ENCODE peak calls at places on chromosomes 7 and 10, in nine cellular contexts. U is heart right ventricle; J is CD4-positive, alpha-beta T cell; H is NB4; O is AG10803; X is H9; F is fibroblast of lung; M is RWPE1; P is endothelial cell of umbilical vein. R is an unnamed sample.

GRCh38 chr10:35040761-35041501 is 49.2 kb downstream of the CUL2 start:
- DNase-seq in U (no peak), J (no peak), H (no peak), O (peak), X (peak), F (peak), M (peak), P (peak), R (peak)

GRCh38 chr10:124092270-124093075 is 925 bp downstream of the CHST15 start:
- DNase-seq in U (peak), J (no peak), H (no peak), O (no peak), X (peak), F (peak), M (peak), P (peak), R (peak)

GRCh38 chr7:141706394-141707064 is 1.6 kb upstream of the WEE2 start:
- DNase-seq in U (no peak), J (no peak), H (no peak), O (no peak), X (no peak), F (no peak), M (no peak), P (no peak), R (no peak)

GRCh38 chr7:46321556-46322205 is 400.6 kb upstream of the IGFBP3 start:
- DNase-seq in U (no peak), J (no peak), H (no peak), O (no peak), X (no peak), F (peak), M (no peak), P (peak), R (peak)

GRCh38 chr10:1715821-1716220 is 21.5 kb downstream of the ADARB2 start:
- DNase-seq in U (no peak), J (no peak), H (peak), O (no peak), X (peak), F (no peak), M (peak), P (no peak), R (peak)

GRCh38 chr7:117704098-117704497 is 169.1 kb downstream of the CTTNBP2 start:
- DNase-seq in U (no peak), J (no peak), H (no peak), O (no peak), X (no peak), F (no peak), M (no peak), P (no peak), R (peak)

GRCh38 chr10:12833451-12833850 is 168.1 kb downstream of the CCDC3 start:
- DNase-seq in U (no peak), J (no peak), H (no peak), O (no peak), X (no peak), F (no peak), M (peak), P (no peak), R (no peak)

GRCh38 chr10:13839430-13839986 is 252.7 kb downstream of the PRPF18 start:
- DNase-seq in U (peak), J (no peak), H (no peak), O (peak), X (no peak), F (peak), M (peak), P (peak), R (peak)

GRCh38 chr10:142371-142770 is 7.1 kb downstream of the ZMYND11 start:
- DNase-seq in U (no peak), J (no peak), H (no peak), O (no peak), X (no peak), F (no peak), M (peak), P (no peak), R (peak)

GRCh38 chr7:66013938-66014337 is 31.9 kb upstream of the GUSB start:
- DNase-seq in U (peak), J (no peak), H (peak), O (peak), X (peak), F (peak), M (peak), P (peak), R (peak)

GRCh38 chr10:84424731-84425165 is 96.4 kb downstream of the CCSER2 start:
- DNase-seq in U (peak), J (no peak), H (peak), O (peak), X (no peak), F (peak), M (peak), P (peak), R (peak)

GRCh38 chr7:11579141-11579540 is 252.9 kb downstream of the THSD7A start:
- DNase-seq in U (no peak), J (no peak), H (peak), O (no peak), X (no peak), F (no peak), M (no peak), P (no peak), R (no peak)

GRCh38 chr10:125783957-125784356 is 8.3 kb upstream of the MMP21 start:
- DNase-seq in U (no peak), J (no peak), H (no peak), O (no peak), X (no peak), F (no peak), M (no peak), P (no peak), R (no peak)

GRCh38 chr10:2890093-2890492 is 177.3 kb upstream of the PFKP start:
- DNase-seq in U (no peak), J (no peak), H (no peak), O (no peak), X (no peak), F (no peak), M (no peak), P (no peak), R (no peak)

GRCh38 chr7:94657771-94658693 is 2.1 kb upstream of the SGCE start:
- DNase-seq in U (peak), J (peak), H (peak), O (peak), X (peak), F (peak), M (peak), P (peak), R (peak)

GRCh38 chr7:104848386-104848990 is 165.5 kb upstream of the KMT2E start:
- DNase-seq in U (no peak), J (peak), H (peak), O (peak), X (peak), F (peak), M (peak), P (peak), R (peak)

GRCh38 chr10:62277946-62278345 is 9.3 kb upstream of the RTKN2 start:
- DNase-seq in U (no peak), J (no peak), H (peak), O (peak), X (no peak), F (peak), M (no peak), P (no peak), R (no peak)

GRCh38 chr10:11647676-11648075 is 36.2 kb upstream of the USP6NL start:
- DNase-seq in U (no peak), J (no peak), H (no peak), O (no peak), X (no peak), F (no peak), M (no peak), P (peak), R (no peak)

GRCh38 chr7:15594461-15594860 is 32.6 kb upstream of the AGMO start:
- DNase-seq in U (no peak), J (no peak), H (no peak), O (no peak), X (no peak), F (no peak), M (no peak), P (no peak), R (no peak)

GRCh38 chr7:129617178-129617577 is 5.7 kb downstream of the NRF1 start:
- DNase-seq in U (no peak), J (no peak), H (peak), O (no peak), X (no peak), F (no peak), M (no peak), P (no peak), R (no peak)

GRCh38 chr7:106143711-106144347 is 31.7 kb upstream of the SYPL1 start:
- DNase-seq in U (no peak), J (no peak), H (no peak), O (no peak), X (no peak), F (no peak), M (no peak), P (no peak), R (no peak)

GRCh38 chr7:1503816-1504775 is at the start of gene INTS1:
- DNase-seq in U (peak), J (peak), H (peak), O (peak), X (peak), F (peak), M (peak), P (peak), R (peak)

GRCh38 chr10:20233423-20233822 is 417.2 kb downstream of the PLXDC2 start:
- DNase-seq in U (no peak), J (no peak), H (no peak), O (no peak), X (no peak), F (no peak), M (no peak), P (no peak), R (no peak)

GRCh38 chr7:5528071-5528814 is 104.6 kb upstream of the TNRC18 start:
- DNase-seq in U (peak), J (peak), H (no peak), O (peak), X (no peak), F (no peak), M (no peak), P (peak), R (no peak)

GRCh38 chr10:11856678-11857077 is 33.5 kb downstream of the PROSER2 start:
- DNase-seq in U (no peak), J (no peak), H (no peak), O (peak), X (no peak), F (no peak), M (no peak), P (no peak), R (no peak)

GRCh38 chr7:151456782-151457181 is 16.8 kb upstream of the CRYGN start:
- DNase-seq in U (no peak), J (no peak), H (no peak), O (no peak), X (peak), F (no peak), M (no peak), P (no peak), R (no peak)

GRCh38 chr7:192035-192649 is at the start of gene FAM20C:
- DNase-seq in U (peak), J (peak), H (peak), O (peak), X (peak), F (peak), M (peak), P (peak), R (peak)

GRCh38 chr10:22657028-22657427 is 57.4 kb downstream of the PIP4K2A start:
- DNase-seq in U (no peak), J (no peak), H (no peak), O (no peak), X (no peak), F (no peak), M (no peak), P (no peak), R (no peak)

GRCh38 chr10:127907411-127908105 is 655 bp downstream of the PTPRE start:
- DNase-seq in U (peak), J (no peak), H (peak), O (peak), X (no peak), F (peak), M (peak), P (peak), R (peak)

GRCh38 chr7:156473476-156474240 is 166.9 kb upstream of the RNF32 start:
- DNase-seq in U (no peak), J (no peak), H (peak), O (no peak), X (peak), F (peak), M (peak), P (peak), R (peak)
- TF ChIP-seq CTCF in U (peak), J (peak), H (peak), O (no peak), X (peak), F (peak), M (peak), P (peak), R (peak)

DNA sequence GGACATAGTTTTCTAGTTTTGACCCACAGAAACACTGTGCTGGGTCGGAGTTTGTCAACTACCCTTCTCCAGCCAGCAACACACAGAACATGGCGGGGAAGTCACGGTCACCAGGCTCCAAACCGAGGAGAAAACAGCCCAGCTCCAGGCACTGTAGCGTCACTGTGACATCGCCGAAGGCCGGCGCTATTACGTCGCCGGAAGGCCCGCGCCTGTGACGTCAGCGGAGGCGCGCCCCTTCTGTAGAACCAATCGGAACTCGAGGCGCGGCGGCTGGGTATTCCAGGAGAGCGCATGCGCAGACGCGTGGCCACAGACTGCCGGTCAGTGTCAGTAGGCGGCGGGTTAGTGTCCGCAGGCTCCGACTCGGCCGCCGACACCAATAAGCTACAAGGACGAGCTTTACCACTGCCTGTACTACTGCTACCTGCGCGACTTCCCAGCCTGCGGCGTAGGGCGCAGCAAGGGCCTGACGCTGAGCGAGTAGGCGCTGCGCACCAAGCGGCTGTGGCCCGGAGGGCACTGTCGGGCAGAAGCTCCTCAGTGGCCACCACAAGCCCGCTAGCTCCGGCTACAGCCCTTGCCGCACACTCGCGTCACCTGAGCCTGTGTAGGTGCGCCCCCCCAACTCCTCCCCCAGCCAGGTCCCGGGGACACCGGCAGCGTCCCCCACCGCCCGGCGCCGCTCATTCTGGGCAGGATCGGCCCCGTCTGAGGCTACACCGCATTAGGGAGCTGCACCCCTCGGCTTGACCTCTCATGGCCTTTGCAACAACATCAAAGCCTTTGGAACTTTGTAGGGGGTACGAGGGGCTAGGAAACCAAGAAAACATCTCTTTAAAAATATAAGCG is 35.1 kb upstream of the SRRM3 start:
- DNase-seq in U (peak), J (peak), H (peak), O (peak), X (peak), F (peak), M (peak), P (peak), R (peak)
- TF ChIP-seq CTCF in U (peak), J (no peak), H (peak), O (peak), X (peak), F (no peak), M (no peak), P (peak), R (no peak)

GRCh38 chr7:64636386-64636785 is 29.5 kb upstream of the ZNF107 start:
- DNase-seq in U (no peak), J (no peak), H (peak), O (no peak), X (no peak), F (no peak), M (no peak), P (no peak), R (no peak)
- TF ChIP-seq CTCF in U (peak), J (no peak), H (peak), O (no peak), X (peak), F (no peak), M (no peak), P (no peak), R (peak)

DNA sequence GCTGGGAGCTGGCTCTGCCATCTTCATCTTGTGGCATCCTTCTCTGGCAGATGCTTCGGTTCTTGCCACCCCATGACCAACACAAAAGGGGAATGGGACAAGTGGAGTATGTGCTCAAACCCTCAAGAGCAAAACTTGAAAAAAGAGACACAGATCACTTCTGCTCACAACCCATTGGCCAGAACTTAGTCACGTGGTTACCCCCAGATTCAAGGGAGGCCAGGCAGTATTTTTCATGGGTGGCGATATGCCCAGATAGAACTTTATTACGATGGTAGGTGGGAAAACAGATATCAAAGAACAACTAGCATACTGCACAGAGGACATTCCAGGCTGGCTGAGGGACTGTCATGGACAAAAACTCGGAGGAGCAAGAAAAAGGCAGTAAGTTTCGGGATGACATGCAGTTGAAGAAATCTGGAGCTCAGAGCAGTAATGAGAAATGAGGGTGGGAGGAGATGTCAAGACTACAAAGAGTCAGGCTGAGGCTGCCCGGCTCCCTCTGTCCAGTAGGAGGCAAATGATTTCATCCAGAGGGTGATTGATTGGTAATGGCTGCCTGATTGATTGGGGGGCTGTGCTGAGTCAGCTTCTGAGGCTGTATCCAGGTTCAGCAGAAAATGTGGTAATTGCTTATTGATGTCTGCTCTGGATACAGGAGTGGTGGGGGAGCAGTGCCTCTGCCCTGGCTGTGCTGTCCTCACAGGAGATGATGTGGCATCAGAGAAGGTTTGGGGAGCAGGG is 25.3 kb downstream of the COL13A1 start:
- DNase-seq in U (no peak), J (no peak), H (no peak), O (no peak), X (no peak), F (no peak), M (no peak), P (no peak), R (no peak)
- TF ChIP-seq CTCF in U (no peak), J (no peak), H (no peak), O (no peak), X (peak), F (no peak), M (no peak), P (peak), R (peak)

GRCh38 chr10:132306341-132306685 is 1.4 kb downstream of the STK32C start:
- DNase-seq in U (no peak), J (no peak), H (no peak), O (no peak), X (no peak), F (no peak), M (no peak), P (no peak), R (no peak)

GRCh38 chr10:132306951-132307751 is 599 bp downstream of the STK32C start:
- DNase-seq in U (peak), J (no peak), H (no peak), O (no peak), X (peak), F (no peak), M (peak), P (no peak), R (peak)

GRCh38 chr10:132308588-132309451 is 1.1 kb upstream of the STK32C start:
- DNase-seq in U (no peak), J (no peak), H (no peak), O (no peak), X (peak), F (no peak), M (no peak), P (no peak), R (no peak)

GRCh38 chr10:132309466-132309865 is 1.7 kb upstream of the STK32C start:
- DNase-seq in U (no peak), J (no peak), H (no peak), O (no peak), X (no peak), F (no peak), M (no peak), P (no peak), R (no peak)

DNA sequence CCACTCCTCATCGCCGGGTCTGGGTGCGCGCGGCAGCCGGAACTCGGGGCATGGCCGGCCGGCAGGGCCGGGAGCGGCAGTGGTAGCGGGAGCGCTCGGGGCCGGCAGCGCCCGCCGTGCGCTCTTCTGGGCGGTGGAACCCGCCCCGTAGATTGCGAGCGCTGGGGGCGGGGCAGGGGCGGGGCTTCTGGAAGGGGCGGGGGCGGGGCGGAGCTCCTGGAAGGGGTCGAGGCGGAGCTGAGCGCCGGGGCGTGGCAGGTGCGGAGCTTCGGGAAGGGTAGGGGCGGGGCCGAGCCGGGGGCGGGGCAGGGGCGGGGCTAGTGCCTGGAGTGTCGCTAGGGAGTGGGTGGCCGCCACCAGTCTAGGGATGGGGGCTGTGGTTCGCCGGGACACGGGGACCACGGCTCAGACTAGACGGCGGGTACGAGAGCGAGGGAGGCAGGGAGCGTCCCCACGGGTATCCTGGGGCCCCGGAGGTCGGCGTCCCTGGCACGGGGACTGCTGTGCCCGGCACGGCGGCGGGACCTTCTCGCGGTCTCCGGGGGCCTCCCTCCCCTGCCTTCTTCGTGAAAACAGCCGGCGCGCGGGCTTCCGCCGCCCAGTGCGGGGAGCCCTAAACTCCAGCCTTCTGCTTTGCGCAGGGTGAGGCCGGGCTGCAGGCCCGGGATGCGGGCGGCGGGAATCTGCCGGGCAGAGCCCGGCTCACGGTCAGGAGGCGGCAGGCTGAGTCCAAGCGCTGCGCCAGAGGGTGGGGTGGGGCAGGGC is at the start of gene STK32C:
- DNase-seq in U (peak), J (peak), H (peak), O (peak), X (peak), F (peak), M (peak), P (peak), R (peak)
- TF ChIP-seq CTCF in U (no peak), J (no peak), H (no peak), O (no peak), X (no peak), F (no peak), M (no peak), P (no peak), R (no peak)

GRCh38 chr10:15083674-15084501 is 4.7 kb downstream of the ACBD7 start:
- DNase-seq in U (no peak), J (no peak), H (no peak), O (no peak), X (no peak), F (no peak), M (no peak), P (no peak), R (no peak)
- TF ChIP-seq CTCF in U (no peak), J (no peak), H (no peak), O (peak), X (no peak), F (no peak), M (no peak), P (peak), R (no peak)

DNA sequence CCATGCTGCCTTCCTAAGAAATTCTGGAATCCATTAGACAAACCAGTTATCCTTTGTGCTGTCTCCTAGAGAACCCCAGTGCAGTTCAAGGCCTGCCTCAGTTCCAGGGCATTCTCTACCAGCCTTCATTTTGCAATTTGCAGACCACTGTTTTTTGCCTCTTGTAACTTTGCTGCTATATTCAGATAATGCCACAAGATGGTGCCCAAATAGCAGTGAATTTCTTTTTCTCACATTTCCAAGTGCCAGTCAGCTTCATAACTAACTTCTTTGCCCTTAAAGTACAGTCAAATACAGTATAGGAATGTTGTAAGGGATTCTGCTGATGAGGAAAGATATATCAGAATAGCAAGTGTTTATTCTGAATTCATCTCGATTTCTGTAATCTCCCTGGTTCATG is 25.2 kb downstream of the LOXL4 start:
- DNase-seq in U (no peak), J (no peak), H (peak), O (peak), X (no peak), F (peak), M (no peak), P (peak), R (peak)
- TF ChIP-seq CTCF in U (peak), J (no peak), H (peak), O (peak), X (peak), F (peak), M (peak), P (peak), R (peak)

R was measured in PC-3.